ENCODE peak calls at places on chromosome 12, in seven cellular contexts. X is activated CD4-positive, alpha-beta T cell treated with anti-CD3 and anti-CD28 coated beads, Interleukin-2, amount 50 U/mL, for 48 hours; I is activated gamma-delta T cell treated with Interleukin-2 at 50 U/mL for 16 hours; A is foreskin keratinocyte; O is activated T-helper 1 cell treated with Interleukin-2 at 50 U/mL for 16 hours; K is cerebellum; J is A549. U is an unnamed sample.

GRCh38 chr12:105085537-105085936 is 1.3 kb upstream of the ALDH1L2 start:
- DNase-seq in I (no peak), K (peak), X (no peak), J (no peak), O (no peak), A (no peak), U (no peak)

GRCh38 chr12:30694971-30695326 is 720 bp downstream of the IPO8 start:
- DNase-seq in J (peak), X (peak), I (no peak), A (peak), O (no peak), K (peak), U (no peak)

GRCh38 chr12:102871014-102871413 is 46.0 kb downstream of the PAH start:
- DNase-seq in X (no peak), I (no peak), K (no peak), A (no peak), J (no peak), O (no peak), U (no peak)

GRCh38 chr12:71599213-71599612 is 64.4 kb downstream of the ZFC3H1 start:
- DNase-seq in O (no peak), I (no peak), J (no peak), A (peak), X (no peak), K (no peak), U (no peak)

GRCh38 chr12:132480620-132481132 is 9.3 kb upstream of the FBRSL1 start:
- DNase-seq in A (no peak), J (no peak), I (no peak), K (no peak), X (no peak), O (no peak), U (no peak)

GRCh38 chr12:122681814-122682213 is 21.3 kb downstream of the HCAR2 start:
- DNase-seq in J (no peak), X (no peak), I (no peak), O (no peak), K (no peak), A (no peak), U (no peak)

GRCh38 chr12:14238224-14238792 is 127.2 kb upstream of the ATF7IP start:
- DNase-seq in A (no peak), J (no peak), X (no peak), K (peak), O (no peak), I (no peak), U (peak)

GRCh38 chr12:12172106-12172511 is 94.7 kb downstream of the LRP6 start:
- DNase-seq in X (peak), A (peak), O (no peak), J (no peak), K (peak), I (no peak), U (peak)

GRCh38 chr12:50261654-50262053 is 21.7 kb downstream of the LIMA1 start:
- DNase-seq in A (no peak), K (no peak), I (no peak), X (no peak), O (no peak), J (no peak), U (no peak)

GRCh38 chr12:30025317-30025716 is 241.6 kb upstream of the TMTC1 start:
- DNase-seq in K (no peak), J (no peak), O (no peak), A (no peak), X (no peak), I (no peak), U (no peak)

GRCh38 chr12:104063712-104064030 is 660 bp upstream of the HCFC2 start:
- DNase-seq in X (no peak), J (no peak), A (no peak), K (peak), O (no peak), I (no peak), U (peak)

GRCh38 chr12:88299567-88300101 is 157.5 kb downstream of the TMTC3 start:
- DNase-seq in X (peak), O (no peak), J (peak), A (peak), K (no peak), I (no peak), U (no peak)

GRCh38 chr12:112798019-112798760 is 6.6 kb downstream of the RPH3A start:
- DNase-seq in J (no peak), I (no peak), X (no peak), K (peak), O (no peak), A (no peak), U (peak)

GRCh38 chr12:84131076-84131475 is 781.5 kb downstream of the SLC6A15 start:
- DNase-seq in J (no peak), K (no peak), X (no peak), O (no peak), A (peak), I (no peak), U (peak)

GRCh38 chr12:125683748-125684381 is 618.6 kb downstream of the AACS start:
- DNase-seq in I (no peak), K (no peak), X (peak), O (no peak), A (no peak), J (no peak), U (no peak)

GRCh38 chr12:122614839-122615238 is 87.8 kb downstream of the KNTC1 start:
- DNase-seq in A (no peak), J (no peak), K (no peak), O (no peak), I (no peak), X (no peak), U (no peak)

GRCh38 chr12:113891737-113892520 is 74.2 kb downstream of the RBM19 start:
- DNase-seq in K (no peak), I (no peak), J (no peak), A (no peak), X (no peak), O (no peak), U (no peak)

GRCh38 chr12:2183556-2184541 is 131.1 kb downstream of the CACNA1C start:
- DNase-seq in J (no peak), O (no peak), A (no peak), I (no peak), K (peak), X (no peak), U (no peak)

GRCh38 chr12:98754095-98754494 is 109.0 kb downstream of the APAF1 start:
- DNase-seq in J (peak), O (no peak), K (peak), X (peak), A (no peak), I (no peak), U (peak)

GRCh38 chr12:25251749-25252148 is 1.0 kb upstream of the KRAS start:
- DNase-seq in A (no peak), X (no peak), K (no peak), J (no peak), O (no peak), I (no peak), U (no peak)

GRCh38 chr12:11545438-11546330 is 103.8 kb upstream of the ETV6 start:
- DNase-seq in X (peak), O (peak), I (peak), K (no peak), J (no peak), A (no peak), U (no peak)

GRCh38 chr12:62933871-62934798 is 815 bp downstream of the PPM1H start:
- DNase-seq in K (peak), X (peak), I (no peak), A (no peak), J (peak), O (no peak), U (no peak)

GRCh38 chr12:116916122-116916521 is 5.4 kb downstream of the FBXW8 start:
- DNase-seq in I (no peak), O (no peak), J (no peak), A (peak), X (no peak), K (no peak), U (no peak)

GRCh38 chr12:79326225-79326624 is 364.5 kb downstream of the PAWR start:
- DNase-seq in K (peak), J (no peak), I (no peak), O (no peak), X (no peak), A (no peak), U (peak)

GRCh38 chr12:59403259-59403932 is 192.4 kb upstream of the SLC16A7 start:
- DNase-seq in K (peak), X (peak), O (no peak), I (peak), J (peak), A (no peak), U (peak)

GRCh38 chr12:120079352-120080042 is 37.1 kb downstream of the RAB35 start:
- DNase-seq in J (peak), A (peak), O (no peak), K (no peak), I (no peak), X (no peak), U (no peak)

GRCh38 chr12:26798013-26798412 is 35.0 kb downstream of the ITPR2 start:
- DNase-seq in O (no peak), A (peak), I (no peak), X (no peak), J (no peak), K (no peak), U (no peak)

GRCh38 chr12:116528067-116528466 is 31.1 kb upstream of the MAP1LC3B2 start:
- DNase-seq in X (no peak), J (peak), A (peak), K (no peak), I (no peak), O (no peak), U (no peak)

GRCh38 chr12:65741662-65742480 is 82.4 kb upstream of the HMGA2 start:
- DNase-seq in I (no peak), X (no peak), J (peak), A (no peak), K (no peak), O (no peak), U (no peak)

GRCh38 chr12:23093488-23093887 is 468.5 kb downstream of the ETNK1 start:
- DNase-seq in I (no peak), J (no peak), K (no peak), X (no peak), O (no peak), A (no peak), U (peak)

GRCh38 chr12:19893514-19893913 is 454.2 kb downstream of the AEBP2 start:
- DNase-seq in A (no peak), X (no peak), O (no peak), J (peak), I (no peak), K (no peak), U (no peak)

GRCh38 chr12:132941336-132941954 is 14.7 kb downstream of the ZNF605 start:
- DNase-seq in I (no peak), J (no peak), A (no peak), O (no peak), K (no peak), X (no peak), U (no peak)

GRCh38 chr12:30026621-30027234 is 243.0 kb upstream of the TMTC1 start:
- DNase-seq in I (no peak), X (no peak), J (no peak), A (peak), K (no peak), O (no peak), U (no peak)

GRCh38 chr12:80101126-80101525 is 1.8 kb downstream of the OTOGL start:
- DNase-seq in J (no peak), A (peak), O (no peak), K (no peak), X (no peak), I (no peak), U (no peak)

GRCh38 chr12:53097207-53097563 is 282 bp upstream of the IGFBP6 start:
- DNase-seq in X (no peak), J (no peak), K (peak), I (no peak), A (no peak), O (no peak), U (no peak)

GRCh38 chr12:78403136-78403535 is 461.4 kb upstream of the SYT1 start:
- DNase-seq in O (no peak), X (no peak), J (no peak), I (no peak), K (peak), A (no peak), U (no peak)

GRCh38 chr12:98399532-98399931 is 115.9 kb upstream of the TMPO start:
- DNase-seq in A (no peak), X (peak), K (no peak), O (peak), J (peak), I (peak), U (no peak)

GRCh38 chr12:6958609-6959375 is 7.6 kb downstream of the PTPN6 start:
- DNase-seq in I (peak), A (no peak), O (peak), J (no peak), K (no peak), X (peak), U (no peak)